ENCODE peak calls at places on chromosomes 1 and 21, in five cellular contexts. L, X, N, J and A are unnamed samples.

GRCh38 chr1:26096471-26096870 is 15.2 kb upstream of the PDIK1L start:
- DNase-seq in J (no peak), N (no peak), L (no peak), X (no peak), A (no peak)

GRCh38 chr1:231093158-231093922 is 53.3 kb upstream of the FAM89A start:
- DNase-seq in X (no peak), J (no peak), L (no peak), N (no peak), A (no peak)

GRCh38 chr1:231354330-231355020 is 16.4 kb downstream of the SPRTN start:
- DNase-seq in X (no peak), J (no peak), L (peak), N (no peak), A (no peak)

GRCh38 chr21:33554982-33555344 is 12.1 kb downstream of the SON start:
- DNase-seq in L (no peak), N (no peak), X (no peak), J (peak), A (no peak)

GRCh38 chr1:62720946-62721554 is 32.9 kb upstream of the DOCK7 start:
- DNase-seq in L (peak), J (no peak), N (no peak), X (no peak), A (no peak)

GRCh38 chr1:161359316-161359715 is 8.4 kb downstream of the CFAP126 start:
- DNase-seq in N (no peak), L (no peak), X (no peak), J (no peak), A (no peak)

GRCh38 chr1:34549199-34549598 is 205.6 kb upstream of the GJB5 start:
- DNase-seq in L (no peak), N (peak), X (peak), J (no peak), A (no peak)

GRCh38 chr1:48710318-48710717 is 66.4 kb downstream of the BEND5 start:
- DNase-seq in L (no peak), J (peak), N (no peak), X (no peak), A (no peak)

GRCh38 chr1:12069616-12070244 is 6.6 kb downstream of the TNFRSF8 start:
- DNase-seq in X (no peak), L (no peak), N (no peak), J (no peak), A (no peak)

GRCh38 chr1:26692211-26692792 is 3.5 kb upstream of the ARID1A start:
- DNase-seq in J (peak), N (peak), L (peak), X (peak), A (peak)

GRCh38 chr1:160161965-160162705 is 10.7 kb downstream of the ATP1A4 start:
- DNase-seq in X (peak), N (peak), L (peak), J (peak), A (peak)
- TF ChIP-seq CTCF in X (peak), N (peak), L (peak), J (no peak), A (peak)

DNA sequence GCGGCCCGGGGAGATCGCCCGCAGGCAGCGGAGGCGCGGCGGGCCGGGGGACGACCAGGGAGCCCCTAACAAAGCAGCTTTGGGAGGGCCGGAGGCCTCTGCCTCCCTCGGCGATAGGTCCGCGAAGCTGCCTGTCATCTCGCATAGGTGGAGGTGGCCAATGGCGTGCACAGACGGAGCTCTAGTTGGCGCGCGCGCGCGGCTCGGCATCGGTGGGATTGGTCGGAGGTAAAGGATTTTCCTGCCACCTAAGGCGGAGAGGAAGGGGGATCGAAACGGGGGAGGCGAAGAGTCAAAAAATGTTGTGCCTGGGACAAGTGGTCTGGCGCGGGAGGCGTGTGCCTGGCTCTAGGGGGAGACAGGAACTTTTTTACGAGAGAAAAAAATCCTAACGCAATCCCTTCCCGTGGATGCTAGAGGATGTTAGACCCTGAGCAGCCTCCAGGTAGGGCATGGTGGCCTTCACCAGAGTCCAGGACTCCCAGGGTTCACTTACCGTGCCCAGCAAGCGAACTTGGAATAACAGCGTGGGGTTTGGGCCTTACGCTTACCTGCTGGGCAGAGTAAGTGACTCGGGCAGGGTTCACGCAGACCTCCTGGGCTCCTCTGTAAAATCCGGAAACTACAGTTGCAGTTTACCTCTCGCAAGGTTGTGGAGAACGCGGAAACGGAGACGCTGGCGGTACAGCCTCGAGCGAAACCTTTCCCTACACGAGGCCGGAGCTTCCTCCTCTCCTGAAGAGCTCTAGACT is 99.9 kb upstream of the SOD1 start:
- DNase-seq in X (peak), J (peak), N (peak), L (peak), A (peak)
- TF ChIP-seq CTCF in X (no peak), J (no peak), N (no peak), L (no peak), A (no peak)

GRCh38 chr1:52296345-52296744 is 69.7 kb downstream of the CC2D1B start:
- DNase-seq in J (no peak), N (peak), X (peak), L (peak), A (peak)
- TF ChIP-seq CTCF in J (no peak), N (peak), X (peak), L (peak), A (peak)

GRCh38 chr1:181104790-181105133 is 16.3 kb downstream of the IER5 start:
- DNase-seq in L (no peak), J (peak), N (no peak), X (peak), A (no peak)
- TF ChIP-seq CTCF in L (no peak), J (no peak), N (peak), X (peak), A (no peak)

GRCh38 chr1:18302788-18303413 is 177.8 kb upstream of the KLHDC7A start:
- DNase-seq in J (no peak), N (no peak), L (no peak), X (peak), A (no peak)
- TF ChIP-seq CTCF in J (no peak), N (peak), L (no peak), X (peak), A (peak)

GRCh38 chr21:26840912-26841311 is 4.3 kb downstream of the ADAMTS1 start:
- DNase-seq in J (peak), N (peak), X (no peak), L (peak), A (no peak)
- TF ChIP-seq CTCF in J (no peak), N (no peak), X (no peak), L (no peak), A (no peak)

GRCh38 chr1:219215477-219215876 is 41.8 kb downstream of the LYPLAL1 start:
- DNase-seq in J (no peak), X (no peak), N (peak), L (no peak), A (no peak)

GRCh38 chr1:219220945-219221344 is 47.3 kb downstream of the LYPLAL1 start:
- DNase-seq in J (no peak), X (no peak), L (no peak), N (no peak), A (peak)
- TF ChIP-seq CTCF in J (no peak), X (no peak), L (no peak), N (no peak), A (peak)

GRCh38 chr1:236864211-236864610 is 69.1 kb downstream of the MTR start:
- DNase-seq in N (no peak), J (no peak), X (no peak), L (no peak), A (no peak)
- TF ChIP-seq CTCF in N (no peak), J (no peak), X (no peak), L (no peak), A (no peak)